ENCODE peak calls at places on chromosomes 6 and 20, in six cellular contexts. One of them, this sample, is unnamed.

GRCh38 chr20:5349448-5349847 is 32.7 kb upstream of the PROKR2 start:
- DNase-seq in foreskin fibroblast: no peak
- DNase-seq in CD4-positive, alpha-beta T cell: no peak
- DNase-seq in mesothelial cell of epicardium: no peak
- DNase-seq in OCI-LY7: no peak
- DNase-seq in cardiac muscle cell: no peak
- DNase-seq in this sample: no peak

GRCh38 chr6:47292944-47293343 is 16.8 kb downstream of the TNFRSF21 start:
- DNase-seq in mesothelial cell of epicardium: no peak
- DNase-seq in foreskin fibroblast: peak; percentile 46
- DNase-seq in CD4-positive, alpha-beta T cell: no peak
- DNase-seq in cardiac muscle cell: no peak
- DNase-seq in OCI-LY7: no peak
- DNase-seq in this sample: no peak

GRCh38 chr6:26022166-26022510 is 59.5 kb downstream of the TRIM38 start:
- DNase-seq in cardiac muscle cell: peak; percentile 78
- DNase-seq in OCI-LY7: peak; percentile 88
- DNase-seq in foreskin fibroblast: peak; percentile 91
- DNase-seq in mesothelial cell of epicardium: no peak
- DNase-seq in CD4-positive, alpha-beta T cell: no peak
- DNase-seq in this sample: no peak

GRCh38 chr6:155089746-155090145 is 94.6 kb downstream of the TIAM2 start:
- DNase-seq in cardiac muscle cell: no peak
- DNase-seq in CD4-positive, alpha-beta T cell: no peak
- DNase-seq in foreskin fibroblast: no peak
- DNase-seq in mesothelial cell of epicardium: no peak
- DNase-seq in OCI-LY7: no peak
- DNase-seq in this sample: no peak

GRCh38 chr6:117317261-117317660 is 51.9 kb downstream of the VGLL2 start:
- DNase-seq in cardiac muscle cell: peak; percentile 31
- DNase-seq in CD4-positive, alpha-beta T cell: no peak
- DNase-seq in foreskin fibroblast: peak; percentile 26
- DNase-seq in mesothelial cell of epicardium: no peak
- DNase-seq in OCI-LY7: peak; percentile 1
- DNase-seq in this sample: no peak

GRCh38 chr6:40668203-40668602 is 81.0 kb upstream of the LRFN2 start:
- DNase-seq in mesothelial cell of epicardium: no peak
- DNase-seq in CD4-positive, alpha-beta T cell: no peak
- DNase-seq in cardiac muscle cell: no peak
- DNase-seq in foreskin fibroblast: no peak
- DNase-seq in OCI-LY7: no peak
- DNase-seq in this sample: no peak

GRCh38 chr6:52104979-52105378 is 17.6 kb upstream of the PKHD1 start:
- DNase-seq in cardiac muscle cell: no peak
- DNase-seq in mesothelial cell of epicardium: no peak
- DNase-seq in OCI-LY7: no peak
- DNase-seq in CD4-positive, alpha-beta T cell: no peak
- DNase-seq in foreskin fibroblast: no peak
- DNase-seq in this sample: no peak

GRCh38 chr6:103797738-103798137 is 1062.0 kb downstream of the HACE1 start:
- DNase-seq in mesothelial cell of epicardium: no peak
- DNase-seq in cardiac muscle cell: no peak
- DNase-seq in OCI-LY7: peak; percentile 2
- DNase-seq in foreskin fibroblast: no peak
- DNase-seq in CD4-positive, alpha-beta T cell: no peak
- DNase-seq in this sample: no peak

GRCh38 chr6:84762220-84762940 is 2.0 kb downstream of the TBX18 start:
- DNase-seq in CD4-positive, alpha-beta T cell: no peak
- DNase-seq in mesothelial cell of epicardium: no peak
- DNase-seq in cardiac muscle cell: peak; percentile 52
- DNase-seq in OCI-LY7: no peak
- DNase-seq in foreskin fibroblast: peak; percentile 76
- DNase-seq in this sample: no peak

GRCh38 chr6:335146-335545 is 42.9 kb downstream of the DUSP22 start:
- DNase-seq in foreskin fibroblast: no peak
- DNase-seq in cardiac muscle cell: no peak
- DNase-seq in CD4-positive, alpha-beta T cell: no peak
- DNase-seq in OCI-LY7: no peak
- DNase-seq in mesothelial cell of epicardium: no peak
- DNase-seq in this sample: no peak

GRCh38 chr6:8240316-8240715 is 138.0 kb upstream of the EEF1E1 start:
- DNase-seq in mesothelial cell of epicardium: no peak
- DNase-seq in foreskin fibroblast: peak; percentile 9
- DNase-seq in CD4-positive, alpha-beta T cell: no peak
- DNase-seq in OCI-LY7: no peak
- DNase-seq in cardiac muscle cell: no peak
- DNase-seq in this sample: no peak

GRCh38 chr6:130696806-130697205 is 130.4 kb upstream of the SMLR1 start:
- DNase-seq in CD4-positive, alpha-beta T cell: no peak
- DNase-seq in mesothelial cell of epicardium: no peak
- DNase-seq in foreskin fibroblast: peak; percentile 55
- DNase-seq in OCI-LY7: no peak
- DNase-seq in cardiac muscle cell: no peak
- DNase-seq in this sample: no peak

GRCh38 chr6:110528051-110528929 is 51.9 kb upstream of the SLC22A16 start:
- DNase-seq in mesothelial cell of epicardium: no peak
- DNase-seq in foreskin fibroblast: peak; percentile 83
- DNase-seq in OCI-LY7: peak; percentile 69
- DNase-seq in CD4-positive, alpha-beta T cell: peak; percentile 25
- DNase-seq in cardiac muscle cell: peak; percentile 72
- DNase-seq in this sample: no peak

DNA sequence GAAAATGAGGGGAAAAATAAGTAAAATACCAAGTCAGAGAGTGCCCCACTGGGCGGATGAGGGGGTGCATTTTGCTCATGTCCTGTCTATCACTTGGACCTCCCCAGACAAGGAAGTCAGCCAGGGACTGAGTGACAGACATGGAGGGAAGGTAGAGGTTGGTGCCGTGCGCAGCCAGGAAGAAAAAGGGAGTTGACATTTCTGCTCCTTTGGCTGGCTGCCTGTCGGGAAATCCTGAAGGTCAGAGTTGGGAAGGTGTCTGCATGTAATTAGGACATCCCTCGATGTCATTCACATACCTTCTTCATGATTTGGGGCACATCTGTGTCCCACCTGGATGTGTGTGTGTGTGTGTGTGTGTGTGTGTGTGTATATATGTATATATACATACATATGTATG is 8.9 kb downstream of the GUCA1A start:
- DNase-seq in OCI-LY7: no peak
- DNase-seq in cardiac muscle cell: no peak
- DNase-seq in mesothelial cell of epicardium: no peak
- DNase-seq in CD4-positive, alpha-beta T cell: no peak
- DNase-seq in foreskin fibroblast: no peak
- DNase-seq in this sample: no peak
- TF ChIP-seq CTCF in OCI-LY7: no peak
- TF ChIP-seq CTCF in cardiac muscle cell: no peak
- TF ChIP-seq CTCF in mesothelial cell of epicardium: no peak
- TF ChIP-seq CTCF in CD4-positive, alpha-beta T cell: no peak
- TF ChIP-seq CTCF in foreskin fibroblast: no peak
- TF ChIP-seq CTCF in this sample: no peak

DNA sequence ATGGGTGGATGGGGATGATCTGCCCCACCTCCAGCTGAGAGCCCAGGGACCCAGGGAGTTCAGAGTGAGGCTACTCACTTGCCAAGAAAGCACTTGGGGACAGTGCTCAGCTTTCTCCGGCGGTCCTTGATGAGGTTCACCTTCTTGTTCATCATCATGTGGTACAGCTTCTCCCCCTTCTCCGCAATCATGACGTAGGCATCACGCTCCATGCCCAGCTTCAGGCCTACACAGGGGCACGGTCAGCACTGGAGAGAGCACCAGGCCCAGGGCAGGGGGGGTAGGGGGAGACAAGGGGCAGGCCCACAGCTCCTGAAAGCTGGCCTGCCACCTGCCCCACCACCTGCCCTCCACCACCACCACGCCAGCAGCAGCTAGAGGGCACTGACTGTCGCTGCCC is 139.2 kb downstream of the PREX1 start:
- DNase-seq in OCI-LY7: no peak
- DNase-seq in cardiac muscle cell: no peak
- DNase-seq in mesothelial cell of epicardium: no peak
- DNase-seq in CD4-positive, alpha-beta T cell: no peak
- DNase-seq in foreskin fibroblast: no peak
- DNase-seq in this sample: no peak
- TF ChIP-seq CTCF in OCI-LY7: no peak
- TF ChIP-seq CTCF in cardiac muscle cell: no peak
- TF ChIP-seq CTCF in mesothelial cell of epicardium: no peak
- TF ChIP-seq CTCF in CD4-positive, alpha-beta T cell: no peak
- TF ChIP-seq CTCF in foreskin fibroblast: no peak
- TF ChIP-seq CTCF in this sample: no peak

GRCh38 chr20:17655286-17655651 is 26.8 kb downstream of the RRBP1 start:
- DNase-seq in foreskin fibroblast: no peak
- DNase-seq in cardiac muscle cell: no peak
- DNase-seq in CD4-positive, alpha-beta T cell: no peak
- DNase-seq in mesothelial cell of epicardium: no peak
- DNase-seq in OCI-LY7: no peak
- DNase-seq in this sample: no peak
- TF ChIP-seq CTCF in foreskin fibroblast: no peak
- TF ChIP-seq CTCF in cardiac muscle cell: no peak
- TF ChIP-seq CTCF in CD4-positive, alpha-beta T cell: peak; percentile 8
- TF ChIP-seq CTCF in mesothelial cell of epicardium: peak; percentile 34
- TF ChIP-seq CTCF in OCI-LY7: peak; percentile 49
- TF ChIP-seq CTCF in this sample: peak; percentile 11

DNA sequence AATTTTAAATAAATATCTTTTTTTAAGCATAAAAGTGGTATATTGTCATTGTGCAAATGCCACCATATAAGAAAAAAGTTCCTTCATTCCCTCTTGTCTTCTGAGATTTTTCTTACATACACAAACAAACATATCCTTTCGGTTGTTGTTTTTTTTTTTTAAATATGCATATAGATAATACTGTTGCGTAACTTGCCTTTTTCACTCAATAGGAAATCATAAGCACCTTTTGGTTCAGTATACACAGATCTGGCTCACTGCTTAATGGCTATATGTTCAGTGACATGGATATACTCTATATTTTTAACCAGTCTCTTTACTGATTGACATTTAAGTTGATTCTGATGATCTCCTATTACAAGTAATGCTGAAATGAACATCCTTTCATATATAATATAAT is 40.1 kb downstream of the AKAP12 start:
- DNase-seq in foreskin fibroblast: no peak
- DNase-seq in mesothelial cell of epicardium: no peak
- DNase-seq in CD4-positive, alpha-beta T cell: no peak
- DNase-seq in cardiac muscle cell: no peak
- DNase-seq in OCI-LY7: no peak
- DNase-seq in this sample: no peak
- TF ChIP-seq CTCF in foreskin fibroblast: no peak
- TF ChIP-seq CTCF in mesothelial cell of epicardium: no peak
- TF ChIP-seq CTCF in CD4-positive, alpha-beta T cell: no peak
- TF ChIP-seq CTCF in cardiac muscle cell: no peak
- TF ChIP-seq CTCF in OCI-LY7: no peak
- TF ChIP-seq CTCF in this sample: no peak

GRCh38 chr20:53786071-53786444 is 192.4 kb upstream of the ZNF217 start:
- DNase-seq in CD4-positive, alpha-beta T cell: no peak
- DNase-seq in cardiac muscle cell: no peak
- DNase-seq in mesothelial cell of epicardium: no peak
- DNase-seq in foreskin fibroblast: no peak
- DNase-seq in OCI-LY7: no peak
- DNase-seq in this sample: no peak

GRCh38 chr20:53785320-53785719 is 191.7 kb upstream of the ZNF217 start:
- DNase-seq in mesothelial cell of epicardium: no peak
- DNase-seq in cardiac muscle cell: no peak
- DNase-seq in foreskin fibroblast: no peak
- DNase-seq in OCI-LY7: no peak
- DNase-seq in CD4-positive, alpha-beta T cell: no peak
- DNase-seq in this sample: no peak

GRCh38 chr20:53788253-53789022 is 194.8 kb upstream of the ZNF217 start:
- DNase-seq in cardiac muscle cell: no peak
- DNase-seq in mesothelial cell of epicardium: no peak
- DNase-seq in CD4-positive, alpha-beta T cell: no peak
- DNase-seq in foreskin fibroblast: no peak
- DNase-seq in OCI-LY7: no peak
- DNase-seq in this sample: no peak

GRCh38 chr20:53783768-53784167 is 190.1 kb upstream of the ZNF217 start:
- DNase-seq in mesothelial cell of epicardium: no peak
- DNase-seq in CD4-positive, alpha-beta T cell: no peak
- DNase-seq in cardiac muscle cell: no peak
- DNase-seq in foreskin fibroblast: no peak
- DNase-seq in OCI-LY7: no peak
- DNase-seq in this sample: no peak

DNA sequence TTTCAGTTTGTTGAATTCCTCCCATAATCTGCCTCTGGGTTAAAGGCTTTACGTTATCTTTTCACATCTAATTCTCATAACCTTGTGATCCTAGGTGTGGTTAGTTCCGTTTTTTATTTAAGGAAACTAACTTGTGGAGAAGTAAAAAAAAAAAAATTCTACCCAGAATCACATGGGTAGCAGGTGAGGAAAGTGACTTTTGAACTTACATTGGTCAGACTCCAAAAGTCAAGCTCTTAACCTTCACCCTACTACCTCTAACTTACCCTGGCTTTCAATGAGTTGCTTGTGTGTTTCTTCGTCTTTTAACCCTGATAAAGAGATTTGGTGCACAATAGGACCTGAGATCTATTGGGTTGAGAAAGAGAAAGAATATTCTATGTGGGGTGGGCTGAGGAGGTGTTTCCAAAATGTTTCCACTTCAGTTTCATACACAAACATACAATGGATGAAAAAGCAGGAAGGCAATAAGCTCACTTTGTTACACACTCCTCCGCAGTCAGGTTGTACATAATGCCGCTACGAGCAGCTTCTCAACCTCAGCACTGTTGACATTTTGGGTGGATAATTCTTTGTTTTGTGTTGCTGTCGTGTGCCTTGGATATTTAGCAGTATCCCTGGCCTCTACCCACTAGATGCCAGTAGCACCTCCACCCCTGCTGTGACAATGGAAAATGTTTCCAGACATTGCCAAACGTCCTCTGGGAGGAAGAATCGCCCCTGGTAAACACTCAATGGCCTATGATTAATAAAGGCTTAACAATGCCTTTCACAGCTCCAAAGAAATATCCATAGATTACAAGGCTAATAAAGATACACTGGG is 193.0 kb upstream of the ZNF217 start:
- DNase-seq in CD4-positive, alpha-beta T cell: no peak
- DNase-seq in cardiac muscle cell: no peak
- DNase-seq in mesothelial cell of epicardium: no peak
- DNase-seq in foreskin fibroblast: no peak
- DNase-seq in OCI-LY7: peak; percentile 22
- DNase-seq in this sample: no peak
- TF ChIP-seq CTCF in CD4-positive, alpha-beta T cell: no peak
- TF ChIP-seq CTCF in cardiac muscle cell: no peak
- TF ChIP-seq CTCF in mesothelial cell of epicardium: no peak
- TF ChIP-seq CTCF in foreskin fibroblast: no peak
- TF ChIP-seq CTCF in OCI-LY7: no peak
- TF ChIP-seq CTCF in this sample: peak; percentile 30

GRCh38 chr20:3767434-3768341 is at the start of gene ADISSP:
- DNase-seq in cardiac muscle cell: peak; percentile 98
- DNase-seq in OCI-LY7: peak; percentile 99
- DNase-seq in foreskin fibroblast: peak; percentile 100
- DNase-seq in CD4-positive, alpha-beta T cell: peak; percentile 94
- DNase-seq in mesothelial cell of epicardium: peak; percentile 95
- DNase-seq in this sample: peak; percentile 100
- TF ChIP-seq CTCF in cardiac muscle cell: peak; percentile 13
- TF ChIP-seq CTCF in OCI-LY7: no peak
- TF ChIP-seq CTCF in foreskin fibroblast: no peak
- TF ChIP-seq CTCF in CD4-positive, alpha-beta T cell: no peak
- TF ChIP-seq CTCF in mesothelial cell of epicardium: no peak
- TF ChIP-seq CTCF in this sample: no peak

This sample was measured in osteocyte.